ENCODE peak calls at places on chromosomes 16 and 17, in seven cellular contexts. F is GM13977; D is GM20000; P is HFF-Myc; O is hepatocyte; G is effector memory CD4-positive, alpha-beta T cell; K is lung. Z is an unnamed sample.

GRCh38 chr16:49558451-49558850 is 184.8 kb downstream of the C16orf78 start:
- DNase-seq in K (no peak), F (no peak), P (no peak), G (no peak), O (no peak), D (no peak), Z (no peak)

GRCh38 chr16:88353232-88353631 is 29.5 kb upstream of the ZNF469 start:
- DNase-seq in G (no peak), D (peak; percentile 22), P (no peak), K (no peak), F (no peak), O (no peak), Z (no peak)

GRCh38 chr17:45430738-45431530 is 1.7 kb downstream of the ARHGAP27 start:
- DNase-seq in O (peak; percentile 76), D (peak; percentile 93), G (no peak), P (no peak), K (peak; percentile 81), F (peak; percentile 93), Z (peak; percentile 50)

GRCh38 chr17:39622380-39623006 is 4.3 kb upstream of the PPP1R1B start:
- DNase-seq in F (no peak), G (peak; percentile 10), P (no peak), O (no peak), K (no peak), D (no peak), Z (no peak)

GRCh38 chr16:87949071-87949744 is 2.0 kb upstream of the BANP start:
- DNase-seq in G (no peak), D (no peak), O (no peak), F (no peak), K (no peak), P (no peak), Z (no peak)

GRCh38 chr17:47978324-47978723 is 7.4 kb downstream of the CDK5RAP3 start:
- DNase-seq in O (peak; percentile 78), G (no peak), P (peak; percentile 22), F (peak; percentile 85), K (no peak), D (peak; percentile 76), Z (peak; percentile 84)

GRCh38 chr17:43880420-43880991 is 26.8 kb downstream of the MPP2 start:
- DNase-seq in D (peak; percentile 61), G (no peak), K (no peak), O (peak; percentile 49), F (peak; percentile 74), P (no peak), Z (peak; percentile 34)

GRCh38 chr16:85110105-85110504 is 2.2 kb downstream of the CIBAR2 start:
- DNase-seq in P (no peak), O (no peak), K (no peak), F (no peak), D (no peak), G (no peak), Z (no peak)

GRCh38 chr17:31823014-31823413 is 36.0 kb downstream of the COPRS start:
- DNase-seq in D (no peak), K (no peak), G (no peak), O (no peak), P (no peak), F (no peak), Z (no peak)

GRCh38 chr16:69057400-69058378 is 47.8 kb upstream of the HAS3 start:
- DNase-seq in P (no peak), G (no peak), O (no peak), F (peak; percentile 23), D (peak; percentile 17), K (no peak), Z (peak; percentile 43)

GRCh38 chr17:57801044-57801711 is 48.7 kb downstream of the MRPS23 start:
- DNase-seq in O (no peak), K (no peak), D (no peak), P (no peak), F (no peak), G (no peak), Z (no peak)

GRCh38 chr16:73002836-73003235 is 45.1 kb downstream of the ZFHX3 start:
- DNase-seq in P (no peak), F (no peak), D (no peak), G (no peak), O (no peak), K (no peak), Z (peak; percentile 65)

GRCh38 chr16:11205754-11206459 is 50.1 kb downstream of the SOCS1 start:
- DNase-seq in F (no peak), P (no peak), O (no peak), G (no peak), K (no peak), D (peak; percentile 41), Z (peak; percentile 27)